ENCODE peak calls at places on chromosomes 6 and 20, in six cellular contexts. U is endodermal cell, E is upper lobe of right lung, B is PC-3, S is bronchial epithelial cell, Y is BE2C. O is an unnamed sample.

GRCh38 chr6:69987550-69987949 is 121.2 kb downstream of the COL19A1 start:
- DNase-seq in U (no peak), Y (no peak), S (no peak), B (no peak), E (no peak), O (no peak)

GRCh38 chr6:14274552-14275492 is 157.2 kb downstream of the CD83 start:
- DNase-seq in S (peak; percentile 99), B (peak; percentile 94), Y (no peak), U (peak; percentile 47), E (peak; percentile 64), O (no peak)

GRCh38 chr6:4662886-4663285 is 113.3 kb upstream of the CDYL start:
- DNase-seq in Y (no peak), B (no peak), E (no peak), S (no peak), U (no peak), O (no peak)

GRCh38 chr6:144952456-144953240 is 667.5 kb downstream of the UTRN start:
- DNase-seq in E (no peak), B (no peak), Y (no peak), S (no peak), U (no peak), O (no peak)

GRCh38 chr6:11810854-11811643 is 32.4 kb upstream of the ADTRP start:
- DNase-seq in E (no peak), Y (no peak), U (no peak), S (peak; percentile 41), B (no peak), O (no peak)

GRCh38 chr6:17965397-17965796 is 22.0 kb downstream of the KIF13A start:
- DNase-seq in E (no peak), B (no peak), U (no peak), Y (no peak), S (no peak), O (peak; percentile 29)

GRCh38 chr6:100464910-100465700 is at the start of gene SIM1:
- DNase-seq in Y (peak; percentile 82), U (peak; percentile 98), B (no peak), E (no peak), S (no peak), O (peak; percentile 82)

GRCh38 chr6:42453649-42454427 is 2.1 kb upstream of the TRERF1 start:
- DNase-seq in E (no peak), Y (no peak), S (peak; percentile 29), B (no peak), U (peak; percentile 83), O (no peak)

GRCh38 chr6:31152776-31153175 is 4.8 kb downstream of the CCHCR1 start:
- DNase-seq in U (no peak), B (no peak), E (no peak), Y (no peak), S (no peak), O (no peak)

GRCh38 chr6:129929433-129929832 is 68.3 kb upstream of the TMEM244 start:
- DNase-seq in Y (no peak), S (peak; percentile 86), B (peak; percentile 29), U (no peak), E (no peak), O (peak; percentile 49)

GRCh38 chr6:51675020-51675419 is 412.4 kb downstream of the PKHD1 start:
- DNase-seq in S (no peak), U (no peak), Y (peak; percentile 20), B (no peak), E (no peak), O (no peak)

GRCh38 chr6:136982928-136983327 is 60.8 kb downstream of the SLC35D3 start:
- DNase-seq in B (no peak), Y (peak; percentile 61), E (no peak), U (no peak), S (peak; percentile 17), O (no peak)

GRCh38 chr6:158405933-158406332 is 93.7 kb downstream of the TULP4 start:
- DNase-seq in S (no peak), U (no peak), B (no peak), E (no peak), Y (no peak), O (no peak)

GRCh38 chr20:44457016-44457415 is 18.7 kb upstream of the TTPAL start:
- DNase-seq in B (no peak), Y (peak; percentile 56), S (no peak), U (no peak), E (no peak), O (no peak)

GRCh38 chr6:149924206-149924932 is 1.4 kb upstream of the RAET1G start:
- DNase-seq in Y (no peak), U (peak; percentile 24), E (peak; percentile 40), B (no peak), S (no peak), O (no peak)

GRCh38 chr6:12528581-12529363 is 187.8 kb upstream of the PHACTR1 start:
- DNase-seq in B (no peak), S (no peak), E (no peak), Y (peak; percentile 66), U (no peak), O (no peak)

GRCh38 chr6:85364354-85364753 is 85.5 kb upstream of the NT5E start:
- DNase-seq in E (no peak), B (peak; percentile 89), S (peak; percentile 95), Y (no peak), U (no peak), O (no peak)

GRCh38 chr6:28207244-28208179 is 17.6 kb upstream of the ZSCAN9 start:
- DNase-seq in U (peak; percentile 88), B (no peak), S (peak; percentile 31), Y (peak; percentile 38), E (peak; percentile 70), O (no peak)

GRCh38 chr6:46486186-46486585 is 5.1 kb downstream of the RCAN2 start:
- DNase-seq in B (no peak), S (no peak), Y (no peak), U (no peak), E (no peak), O (no peak)

GRCh38 chr6:106339334-106340029 is 13.9 kb upstream of the ATG5 start:
- DNase-seq in U (peak; percentile 88), B (peak; percentile 82), Y (peak; percentile 65), S (peak; percentile 90), E (no peak), O (peak; percentile 8)

GRCh38 chr6:52233975-52234823 is 10.1 kb downstream of the IL17F start:
- DNase-seq in U (peak; percentile 84), E (no peak), B (peak; percentile 90), S (peak; percentile 69), Y (peak; percentile 53), O (peak; percentile 29)

GRCh38 chr6:138833819-138834539 is 38.1 kb downstream of the ECT2L start:
- DNase-seq in U (no peak), S (no peak), Y (no peak), B (no peak), E (no peak), O (no peak)

GRCh38 chr6:32179746-32180405 is 1.7 kb downstream of the RNF5 start:
- DNase-seq in Y (no peak), U (no peak), S (no peak), E (no peak), B (no peak), O (no peak)

GRCh38 chr20:15163632-15164031 is 826.2 kb upstream of the FLRT3 start:
- DNase-seq in Y (no peak), B (peak; percentile 63), U (no peak), S (peak; percentile 15), E (no peak), O (no peak)

GRCh38 chr6:44977406-44977740 is 350.8 kb upstream of the RUNX2 start:
- DNase-seq in S (no peak), Y (no peak), E (no peak), B (no peak), U (no peak), O (no peak)

GRCh38 chr6:44974511-44974910 is 353.6 kb upstream of the RUNX2 start:
- DNase-seq in Y (no peak), U (no peak), B (no peak), S (no peak), E (no peak), O (no peak)

GRCh38 chr6:44969446-44970175 is 358.5 kb upstream of the RUNX2 start:
- DNase-seq in Y (no peak), B (no peak), U (no peak), S (peak; percentile 17), E (no peak), O (no peak)

GRCh38 chr6:44976677-44977405 is 351.3 kb upstream of the RUNX2 start:
- DNase-seq in S (no peak), B (no peak), U (no peak), E (no peak), Y (no peak), O (no peak)

DNA sequence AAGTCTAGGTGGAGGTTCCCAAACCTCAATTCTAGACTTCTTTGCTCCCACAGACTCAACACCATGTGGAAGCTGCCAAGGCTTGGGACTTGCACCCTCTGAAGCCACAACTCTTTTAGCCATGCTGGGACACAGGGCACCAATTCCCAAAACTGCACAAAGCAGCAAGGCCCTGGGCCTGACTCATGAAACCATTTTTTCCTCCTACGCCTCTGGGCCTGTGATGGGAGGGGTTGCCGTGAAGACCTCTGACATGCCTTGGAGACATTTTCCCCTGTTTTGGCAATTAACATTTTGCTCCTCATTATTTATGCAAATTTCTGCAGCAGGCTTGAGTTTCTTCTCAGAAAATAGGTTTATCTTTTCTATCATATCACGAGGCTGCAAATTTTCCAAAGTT is 355.4 kb upstream of the RUNX2 start:
- DNase-seq in E (no peak), B (no peak), S (no peak), U (peak; percentile 50), Y (no peak), O (no peak)
- TF ChIP-seq CTCF in E (no peak), B (no peak), S (no peak), U (no peak), Y (no peak), O (no peak)

GRCh38 chr6:98824907-98825601 is 9.3 kb upstream of the POU3F2 start:
- DNase-seq in Y (no peak), S (no peak), E (no peak), B (no peak), U (peak; percentile 74), O (no peak)
- H3K4me3 ChIP-seq in Y (no peak overlapping the region), S (no peak overlapping the region), E (no peak overlapping the region), B (no peak overlapping the region), U (peak overlapping the region; percentile 84), O (no peak overlapping the region)

DNA sequence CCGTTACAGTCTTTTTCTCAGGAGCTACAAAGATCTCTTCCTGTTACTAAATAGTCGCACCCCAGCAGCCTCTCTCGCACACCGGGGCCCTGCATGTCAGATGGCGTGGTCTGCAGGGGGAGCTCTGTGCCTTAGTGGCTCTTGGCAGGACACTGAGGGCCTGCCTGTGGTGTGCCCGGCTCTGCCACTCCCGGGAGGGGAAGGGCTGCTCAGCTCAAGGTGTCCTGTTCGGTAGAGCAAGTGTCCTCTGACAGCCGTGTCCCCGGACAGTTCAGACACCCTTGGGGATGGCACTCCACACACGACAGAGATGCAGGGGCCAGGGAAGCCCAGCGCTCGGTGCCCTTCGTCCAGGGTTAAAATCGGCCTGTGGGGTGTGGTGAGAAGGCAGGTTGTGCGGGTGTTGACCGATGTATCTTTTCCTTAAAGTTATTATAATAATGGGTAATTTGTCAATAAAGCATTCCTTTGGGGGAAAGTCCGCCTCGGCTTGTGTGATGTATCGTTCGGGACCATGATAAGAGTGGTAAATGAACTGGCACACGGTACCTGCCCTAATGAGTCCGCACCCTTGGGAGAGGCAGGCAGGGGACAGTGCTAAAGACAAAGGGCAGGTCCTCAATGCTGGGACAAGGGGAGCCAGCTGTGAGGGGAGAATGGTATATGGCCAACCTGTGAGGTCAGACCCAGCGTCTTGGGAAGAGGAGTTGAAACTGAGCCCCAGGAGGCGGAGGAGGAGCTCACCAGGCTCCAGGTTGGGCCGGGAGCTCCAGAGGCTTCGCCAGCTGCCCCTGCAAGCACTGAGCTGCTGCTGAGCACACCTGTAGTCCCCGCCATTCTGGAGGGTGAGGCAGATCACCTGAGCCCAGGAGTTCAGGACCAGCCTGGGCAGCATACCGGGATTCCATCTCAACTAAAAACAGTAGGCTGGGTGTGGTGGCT is 3.6 kb upstream of the DNAJC5 start:
- DNase-seq in S (no peak), E (no peak), U (peak; percentile 58), B (no peak), Y (no peak), O (no peak)
- H3K36me3 ChIP-seq in S (peaks cover 33% of the 10 kb centered on the region), E (peaks cover 48% of the 10 kb centered on the region), U (peaks cover 40% of the 10 kb centered on the region), B (peaks cover 51% of the 10 kb centered on the region), Y (peaks cover 22% of the 10 kb centered on the region), O (peaks cover 29% of the 10 kb centered on the region)

GRCh38 chr6:163867518-163868292 is 453.2 kb downstream of the QKI start:
- DNase-seq in Y (no peak), S (no peak), B (no peak), U (peak; percentile 78), E (no peak), O (no peak)
- TF ChIP-seq CTCF in Y (no peak), S (no peak), B (no peak), U (peak; percentile 48), E (no peak), O (no peak)

O was measured in BJ.